ENCODE peak calls at places on chromosomes 12 and 14, in ten cellular contexts. W is WTC11; D is NT2/D1; R is fibroblast of pulmonary artery; H is activated CD4-positive, alpha-beta T cell treated with anti-CD3 and anti-CD28 coated beads, Interleukin-2, amount 50 U/mL, for 24 hours; T is IMR-90; Z is T-helper 17 cell; N is psoas muscle; Y is pancreas; M is hypothalamus. J is an unnamed sample.

GRCh38 chr14:85596562-85596961 is 66.6 kb downstream of the FLRT2 start:
- DNase-seq in W (no peak), D (no peak), R (no peak), H (no peak), T (no peak), Z (no peak), N (no peak), Y (no peak), M (no peak), J (no peak)

GRCh38 chr12:14774944-14775651 is 28.2 kb downstream of the WBP11 start:
- DNase-seq in W (no peak), D (no peak), R (peak), H (no peak), T (peak), Z (peak), N (peak), Y (peak), M (no peak), J (peak)

GRCh38 chr14:77088219-77088618 is 9.8 kb upstream of the CIPC start:
- DNase-seq in W (peak), D (no peak), R (no peak), H (no peak), T (no peak), Z (no peak), N (no peak), Y (peak), M (no peak), J (no peak)

GRCh38 chr12:24479131-24479530 is 469.8 kb downstream of the BCAT1 start:
- DNase-seq in W (no peak), D (no peak), R (no peak), H (no peak), T (no peak), Z (no peak), N (no peak), Y (no peak), M (no peak), J (no peak)

GRCh38 chr12:2397356-2398045 is 344.7 kb downstream of the CACNA1C start:
- DNase-seq in W (no peak), D (no peak), R (no peak), H (no peak), T (no peak), Z (no peak), N (no peak), Y (no peak), M (no peak), J (no peak)

GRCh38 chr12:64756371-64756770 is 2.8 kb downstream of the GNS start:
- DNase-seq in W (no peak), D (no peak), R (no peak), H (no peak), T (no peak), Z (no peak), N (no peak), Y (no peak), M (no peak), J (no peak)

GRCh38 chr14:60266021-60266937 is 17.3 kb downstream of the PPM1A start:
- DNase-seq in W (peak), D (no peak), R (peak), H (no peak), T (no peak), Z (no peak), N (no peak), Y (no peak), M (no peak), J (no peak)

GRCh38 chr14:100708349-100709217 is 18.1 kb upstream of the DLK1 start:
- DNase-seq in W (peak), D (no peak), R (peak), H (no peak), T (peak), Z (no peak), N (peak), Y (peak), M (no peak), J (peak)

GRCh38 chr12:13362260-13362841 is 165.8 kb downstream of the EMP1 start:
- DNase-seq in W (peak), D (peak), R (peak), H (peak), T (peak), Z (no peak), N (peak), Y (peak), M (no peak), J (peak)

GRCh38 chr12:27657296-27657695 is 39.0 kb upstream of the REP15 start:
- DNase-seq in W (no peak), D (no peak), R (peak), H (no peak), T (peak), Z (no peak), N (no peak), Y (no peak), M (no peak), J (no peak)

GRCh38 chr14:32508281-32508680 is 179.2 kb downstream of the AKAP6 start:
- DNase-seq in W (no peak), D (no peak), R (peak), H (no peak), T (peak), Z (no peak), N (no peak), Y (no peak), M (no peak), J (no peak)

GRCh38 chr12:127334924-127335644 is 931.9 kb upstream of the TMEM132C start:
- DNase-seq in W (no peak), D (no peak), R (no peak), H (no peak), T (no peak), Z (no peak), N (no peak), Y (no peak), M (no peak), J (no peak)

GRCh38 chr14:89252887-89253532 is 164.0 kb downstream of the FOXN3 start:
- DNase-seq in W (peak), D (no peak), R (peak), H (no peak), T (peak), Z (no peak), N (peak), Y (no peak), M (no peak), J (no peak)